ENCODE peak calls at places on chromosome 12, in four cellular contexts. One of them, this sample, is unnamed.

GRCh38 chr12:77228376-77228775 is 163.0 kb upstream of the E2F7 start:
- DNase-seq in left lung: no peak
- DNase-seq in CD4-positive, CD25-positive, alpha-beta regulatory T cell: no peak
- DNase-seq in suprapubic skin: no peak
- DNase-seq in this sample: no peak

GRCh38 chr12:42469355-42470006 is 120.1 kb downstream of the PRICKLE1 start:
- DNase-seq in left lung: no peak
- DNase-seq in suprapubic skin: no peak
- DNase-seq in CD4-positive, CD25-positive, alpha-beta regulatory T cell: no peak
- DNase-seq in this sample: no peak

GRCh38 chr12:94938583-94938982 is 64.9 kb downstream of the NDUFA12 start:
- DNase-seq in suprapubic skin: no peak
- DNase-seq in CD4-positive, CD25-positive, alpha-beta regulatory T cell: no peak
- DNase-seq in left lung: no peak
- DNase-seq in this sample: no peak

GRCh38 chr12:3045494-3045893 is 31.7 kb upstream of the TSPAN9 start:
- DNase-seq in left lung: no peak
- DNase-seq in suprapubic skin: no peak
- DNase-seq in CD4-positive, CD25-positive, alpha-beta regulatory T cell: no peak
- DNase-seq in this sample: no peak

GRCh38 chr12:9810721-9811120 is 16.6 kb upstream of the KLRF1 start:
- DNase-seq in CD4-positive, CD25-positive, alpha-beta regulatory T cell: no peak
- DNase-seq in suprapubic skin: no peak
- DNase-seq in left lung: no peak
- DNase-seq in this sample: no peak

GRCh38 chr12:120093592-120094355 is 22.8 kb downstream of the RAB35 start:
- DNase-seq in left lung: no peak
- DNase-seq in CD4-positive, CD25-positive, alpha-beta regulatory T cell: no peak
- DNase-seq in suprapubic skin: peak; percentile 73
- DNase-seq in this sample: no peak

GRCh38 chr12:920676-921075 is 28.8 kb downstream of the RAD52 start:
- DNase-seq in suprapubic skin: no peak
- DNase-seq in CD4-positive, CD25-positive, alpha-beta regulatory T cell: no peak
- DNase-seq in left lung: no peak
- DNase-seq in this sample: no peak

GRCh38 chr12:50057000-50057841 is at the start of gene ASIC1:
- DNase-seq in suprapubic skin: no peak
- DNase-seq in CD4-positive, CD25-positive, alpha-beta regulatory T cell: peak; percentile 38
- DNase-seq in left lung: peak; percentile 60
- DNase-seq in this sample: peak; percentile 20

GRCh38 chr12:25200703-25201102 is 5.7 kb downstream of the ETFRF1 start:
- DNase-seq in left lung: no peak
- DNase-seq in CD4-positive, CD25-positive, alpha-beta regulatory T cell: no peak
- DNase-seq in suprapubic skin: no peak
- DNase-seq in this sample: no peak

GRCh38 chr12:3205742-3206519 is 128.8 kb downstream of the TSPAN9 start:
- DNase-seq in suprapubic skin: no peak
- DNase-seq in left lung: no peak
- DNase-seq in CD4-positive, CD25-positive, alpha-beta regulatory T cell: no peak
- DNase-seq in this sample: no peak

GRCh38 chr12:26740991-26741390 is 92.0 kb downstream of the ITPR2 start:
- DNase-seq in suprapubic skin: no peak
- DNase-seq in left lung: no peak
- DNase-seq in CD4-positive, CD25-positive, alpha-beta regulatory T cell: no peak
- DNase-seq in this sample: no peak

GRCh38 chr12:64186789-64187188 is 35.3 kb downstream of the KICS2 start:
- DNase-seq in CD4-positive, CD25-positive, alpha-beta regulatory T cell: no peak
- DNase-seq in left lung: no peak
- DNase-seq in suprapubic skin: no peak
- DNase-seq in this sample: no peak

GRCh38 chr12:105493091-105493615 is 162.7 kb downstream of the C12orf75 start:
- DNase-seq in suprapubic skin: no peak
- DNase-seq in CD4-positive, CD25-positive, alpha-beta regulatory T cell: no peak
- DNase-seq in left lung: no peak
- DNase-seq in this sample: no peak

GRCh38 chr12:110249716-110250225 is 31.3 kb upstream of the ATP2A2 start:
- DNase-seq in left lung: no peak
- DNase-seq in suprapubic skin: no peak
- DNase-seq in CD4-positive, CD25-positive, alpha-beta regulatory T cell: no peak
- DNase-seq in this sample: no peak

GRCh38 chr12:104547239-104547638 is 90.5 kb downstream of the CHST11 start:
- DNase-seq in left lung: no peak
- DNase-seq in CD4-positive, CD25-positive, alpha-beta regulatory T cell: no peak
- DNase-seq in suprapubic skin: no peak
- DNase-seq in this sample: no peak

GRCh38 chr12:113391145-113391544 is 12.5 kb downstream of the SDS start:
- DNase-seq in suprapubic skin: no peak
- DNase-seq in CD4-positive, CD25-positive, alpha-beta regulatory T cell: no peak
- DNase-seq in left lung: no peak
- DNase-seq in this sample: no peak

GRCh38 chr12:98371419-98371818 is 144.0 kb upstream of the TMPO start:
- DNase-seq in suprapubic skin: no peak
- DNase-seq in CD4-positive, CD25-positive, alpha-beta regulatory T cell: no peak
- DNase-seq in left lung: no peak
- DNase-seq in this sample: no peak

GRCh38 chr12:121326996-121327674 is 25.1 kb downstream of the ANAPC5 start:
- DNase-seq in suprapubic skin: no peak
- DNase-seq in left lung: no peak
- DNase-seq in CD4-positive, CD25-positive, alpha-beta regulatory T cell: no peak
- DNase-seq in this sample: no peak

GRCh38 chr12:75820848-75821578 is 210.6 kb downstream of the PHLDA1 start:
- DNase-seq in left lung: no peak
- DNase-seq in CD4-positive, CD25-positive, alpha-beta regulatory T cell: no peak
- DNase-seq in suprapubic skin: peak; percentile 71
- DNase-seq in this sample: no peak

GRCh38 chr12:3998397-3998796 is 125.2 kb upstream of the PARP11 start:
- DNase-seq in left lung: no peak
- DNase-seq in CD4-positive, CD25-positive, alpha-beta regulatory T cell: no peak
- DNase-seq in suprapubic skin: no peak
- DNase-seq in this sample: no peak

GRCh38 chr12:119594399-119594730 is 791 bp downstream of the TMEM233 start:
- DNase-seq in left lung: no peak
- DNase-seq in suprapubic skin: no peak
- DNase-seq in CD4-positive, CD25-positive, alpha-beta regulatory T cell: no peak
- DNase-seq in this sample: no peak

GRCh38 chr12:56028511-56029165 is 7.8 kb downstream of the IKZF4 start:
- DNase-seq in CD4-positive, CD25-positive, alpha-beta regulatory T cell: no peak
- DNase-seq in left lung: no peak
- DNase-seq in suprapubic skin: no peak
- DNase-seq in this sample: no peak

GRCh38 chr12:110254971-110255540 is 26.0 kb upstream of the ATP2A2 start:
- DNase-seq in left lung: no peak
- DNase-seq in CD4-positive, CD25-positive, alpha-beta regulatory T cell: no peak
- DNase-seq in suprapubic skin: no peak
- DNase-seq in this sample: no peak

GRCh38 chr12:41345071-41345470 is 157.0 kb downstream of the PDZRN4 start:
- DNase-seq in CD4-positive, CD25-positive, alpha-beta regulatory T cell: no peak
- DNase-seq in left lung: no peak
- DNase-seq in suprapubic skin: no peak
- DNase-seq in this sample: no peak

GRCh38 chr12:105414088-105414487 is 83.6 kb downstream of the C12orf75 start:
- DNase-seq in left lung: no peak
- DNase-seq in suprapubic skin: no peak
- DNase-seq in CD4-positive, CD25-positive, alpha-beta regulatory T cell: no peak
- DNase-seq in this sample: no peak

GRCh38 chr12:17954788-17955187 is 135.2 kb downstream of the RERGL start:
- DNase-seq in suprapubic skin: no peak
- DNase-seq in left lung: no peak
- DNase-seq in CD4-positive, CD25-positive, alpha-beta regulatory T cell: no peak
- DNase-seq in this sample: no peak

GRCh38 chr12:24991209-24992049 is 42.5 kb upstream of the BCAT1 start:
- DNase-seq in CD4-positive, CD25-positive, alpha-beta regulatory T cell: peak; percentile 68
- DNase-seq in suprapubic skin: no peak
- DNase-seq in left lung: no peak
- DNase-seq in this sample: peak; percentile 54

GRCh38 chr12:72268386-72268785 is 3.8 kb upstream of the TRHDE start:
- DNase-seq in CD4-positive, CD25-positive, alpha-beta regulatory T cell: no peak
- DNase-seq in left lung: no peak
- DNase-seq in suprapubic skin: no peak
- DNase-seq in this sample: no peak

GRCh38 chr12:8088574-8088973 is 6.5 kb downstream of the NECAP1 start:
- DNase-seq in CD4-positive, CD25-positive, alpha-beta regulatory T cell: peak; percentile 36
- DNase-seq in left lung: no peak
- DNase-seq in suprapubic skin: no peak
- DNase-seq in this sample: peak; percentile 56

GRCh38 chr12:68899251-68899771 is 33.7 kb downstream of the CPM start:
- DNase-seq in CD4-positive, CD25-positive, alpha-beta regulatory T cell: no peak
- DNase-seq in suprapubic skin: no peak
- DNase-seq in left lung: peak; percentile 56
- DNase-seq in this sample: no peak

GRCh38 chr12:52311282-52311643 is 9.9 kb downstream of the KRT83 start:
- DNase-seq in left lung: no peak
- DNase-seq in CD4-positive, CD25-positive, alpha-beta regulatory T cell: no peak
- DNase-seq in suprapubic skin: peak; percentile 14
- DNase-seq in this sample: no peak